ENCODE peak calls at places on chromosomes 2 and 18, in six cellular contexts. S, P, O, W, X and J are unnamed samples.

GRCh38 chr18:22088029-22088428 is 81.4 kb upstream of the GATA6 start:
- DNase-seq in S (no peak), P (no peak), O (no peak), W (no peak), X (no peak), J (no peak)

GRCh38 chr2:21146638-21147037 is 22.9 kb downstream of the TDRD15 start:
- DNase-seq in S (no peak), P (no peak), O (no peak), W (no peak), X (no peak), J (no peak)

GRCh38 chr2:210233487-210233886 is 8.2 kb upstream of the ACADL start:
- DNase-seq in S (no peak), P (no peak), O (no peak), W (no peak), X (peak), J (no peak)

GRCh38 chr18:79405781-79406575 is 10.2 kb downstream of the NFATC1 start:
- DNase-seq in S (no peak), P (no peak), O (no peak), W (no peak), X (peak), J (no peak)

GRCh38 chr2:230989731-230990130 is 6.2 kb upstream of the SPATA3 start:
- DNase-seq in S (no peak), P (no peak), O (no peak), W (no peak), X (no peak), J (no peak)

GRCh38 chr2:121382744-121383143 is 97.7 kb upstream of the TFCP2L1 start:
- DNase-seq in S (no peak), P (peak), O (no peak), W (no peak), X (no peak), J (no peak)

GRCh38 chr18:903703-904102 is 968 bp upstream of the ADCYAP1 start:
- DNase-seq in S (no peak), P (no peak), O (peak), W (peak), X (peak), J (peak)

GRCh38 chr2:171436307-171436706 is 2.3 kb downstream of the DCAF17 start:
- DNase-seq in S (no peak), P (no peak), O (peak), W (peak), X (no peak), J (peak)

GRCh38 chr2:127226520-127227263 is 6.6 kb upstream of the CYP27C1 start:
- DNase-seq in S (peak), P (peak), O (peak), W (peak), X (no peak), J (peak)

GRCh38 chr2:234677758-234678538 is 181.1 kb upstream of the ARL4C start:
- DNase-seq in S (no peak), P (peak), O (no peak), W (peak), X (no peak), J (peak)

GRCh38 chr18:59951591-59951990 is 51.8 kb downstream of the PMAIP1 start:
- DNase-seq in S (no peak), P (no peak), O (no peak), W (no peak), X (no peak), J (no peak)

GRCh38 chr2:236665130-236665529 is 95.5 kb downstream of the ACKR3 start:
- DNase-seq in S (no peak), P (no peak), O (no peak), W (no peak), X (no peak), J (no peak)

GRCh38 chr18:79528846-79529245 is 133.1 kb downstream of the NFATC1 start:
- DNase-seq in S (peak), P (peak), O (peak), W (peak), X (no peak), J (peak)

GRCh38 chr18:49014605-49015267 is 64.0 kb upstream of the SMAD7 start:
- DNase-seq in S (no peak), P (no peak), O (no peak), W (no peak), X (no peak), J (no peak)

GRCh38 chr18:31104444-31104843 is 2.2 kb upstream of the DSC2 start:
- DNase-seq in S (no peak), P (no peak), O (no peak), W (no peak), X (no peak), J (no peak)

GRCh38 chr2:198314559-198315153 is 510.3 kb downstream of the PLCL1 start:
- DNase-seq in S (no peak), P (no peak), O (peak), W (peak), X (no peak), J (peak)

GRCh38 chr2:239879423-239880084 is 145.6 kb downstream of the NDUFA10 start:
- DNase-seq in S (no peak), P (no peak), O (no peak), W (no peak), X (no peak), J (no peak)

GRCh38 chr2:162676515-162676914 is 162.1 kb downstream of the KCNH7 start:
- DNase-seq in S (no peak), P (no peak), O (no peak), W (no peak), X (no peak), J (no peak)

GRCh38 chr2:152466925-152467676 is 132.1 kb downstream of the FMNL2 start:
- DNase-seq in S (no peak), P (no peak), O (no peak), W (peak), X (no peak), J (peak)

GRCh38 chr2:160199683-160200389 is at the start of gene ITGB6:
- DNase-seq in S (no peak), P (no peak), O (no peak), W (no peak), X (no peak), J (no peak)

GRCh38 chr2:132909427-132909826 is 239.4 kb upstream of the LYPD1 start:
- DNase-seq in S (no peak), P (no peak), O (no peak), W (peak), X (no peak), J (peak)

GRCh38 chr2:217360781-217361485 is 501.1 kb upstream of the TNP1 start:
- DNase-seq in S (no peak), P (no peak), O (peak), W (peak), X (no peak), J (peak)

GRCh38 chr18:28831476-28831875 is 654.5 kb upstream of the CDH2 start:
- DNase-seq in S (no peak), P (no peak), O (no peak), W (peak), X (no peak), J (no peak)

GRCh38 chr18:35424356-35424755 is 47.2 kb upstream of the ZNF396 start:
- DNase-seq in S (no peak), P (no peak), O (no peak), W (no peak), X (no peak), J (no peak)

GRCh38 chr2:63581266-63581961 is 6.9 kb downstream of the WDPCP start:
- DNase-seq in S (no peak), P (no peak), O (no peak), W (peak), X (no peak), J (peak)

GRCh38 chr2:194327196-194327888 is 1329.7 kb upstream of the SLC39A10 start:
- DNase-seq in S (no peak), P (no peak), O (no peak), W (no peak), X (peak), J (no peak)

GRCh38 chr2:222504714-222505113 is 80.4 kb downstream of the SGPP2 start:
- DNase-seq in S (no peak), P (no peak), O (no peak), W (no peak), X (no peak), J (no peak)

GRCh38 chr2:221370076-221370941 is 201.8 kb downstream of the EPHA4 start:
- DNase-seq in S (no peak), P (no peak), O (no peak), W (no peak), X (no peak), J (no peak)

GRCh38 chr18:31857516-31858106 is 85.3 kb downstream of the TRAPPC8 start:
- DNase-seq in S (no peak), P (no peak), O (no peak), W (no peak), X (no peak), J (no peak)

GRCh38 chr2:168156661-168157060 is 90.7 kb downstream of the STK39 start:
- DNase-seq in S (peak), P (no peak), O (no peak), W (peak), X (no peak), J (peak)

GRCh38 chr2:146587291-146587713 is 1257.5 kb upstream of the ACVR2A start:
- DNase-seq in S (peak), P (no peak), O (no peak), W (no peak), X (peak), J (no peak)

GRCh38 chr2:20188851-20189250 is 36.1 kb downstream of the SDC1 start:
- DNase-seq in S (no peak), P (no peak), O (no peak), W (no peak), X (peak), J (no peak)

GRCh38 chr2:144660518-144661316 is 140.8 kb upstream of the ZEB2 start:
- DNase-seq in S (no peak), P (no peak), O (no peak), W (no peak), X (no peak), J (no peak)

GRCh38 chr2:71880287-71880686 is 267.4 kb downstream of the CYP26B1 start:
- DNase-seq in S (no peak), P (no peak), O (no peak), W (no peak), X (no peak), J (no peak)

GRCh38 chr2:85216051-85216431 is 82.8 kb downstream of the TCF7L1 start:
- DNase-seq in S (no peak), P (no peak), O (no peak), W (no peak), X (no peak), J (no peak)

GRCh38 chr2:95059656-95060370 is 34.3 kb downstream of the MAL start:
- DNase-seq in S (no peak), P (no peak), O (no peak), W (no peak), X (no peak), J (no peak)

DNA sequence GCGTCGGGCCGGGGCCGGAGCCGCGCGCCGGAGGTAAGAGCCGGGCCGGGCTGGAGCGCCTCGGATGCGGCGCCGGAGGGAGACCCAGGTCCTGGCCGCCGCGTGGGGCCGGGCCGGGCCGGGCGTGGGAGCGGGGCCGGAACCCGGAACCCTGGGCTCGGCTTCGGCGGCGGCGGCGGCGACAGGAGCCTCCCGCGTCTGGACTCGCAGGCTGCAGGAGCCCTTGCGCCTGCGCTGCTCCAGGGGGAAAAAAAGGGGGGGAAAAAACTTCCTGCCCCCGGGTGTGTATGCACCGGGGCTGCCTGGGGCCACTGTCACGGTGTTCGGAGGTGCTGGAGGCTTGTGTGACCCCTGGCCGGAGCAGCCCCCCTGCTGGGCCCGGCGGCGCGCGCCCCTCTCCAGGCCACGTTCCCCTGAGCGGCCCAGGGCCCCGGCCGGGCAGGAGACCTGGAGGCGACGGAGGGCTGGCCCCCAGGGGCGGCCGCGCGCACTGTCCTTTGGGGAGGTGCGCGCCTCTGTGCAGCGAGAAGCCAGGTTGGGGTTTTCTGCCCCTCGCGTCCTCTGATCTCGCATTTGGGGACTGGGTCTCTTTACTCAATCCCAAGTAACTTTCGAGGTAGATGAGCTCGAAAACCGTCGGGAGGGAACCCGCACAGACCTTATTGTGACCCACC is 906 bp downstream of the KLHL29 start:
- DNase-seq in S (no peak), P (peak), O (no peak), W (no peak), X (peak), J (peak)
- H3K4me3 ChIP-seq in S (peak), P (peak), O (peak), W (peak), X (peak), J (peak)

GRCh38 chr2:26345554-26346453 is at the start of gene SELENOI:
- DNase-seq in S (peak), P (peak), O (peak), W (peak), X (peak), J (peak)

GRCh38 chr2:26346454-26347053 is at the start of gene ADGRF3:
- DNase-seq in S (no peak), P (no peak), O (no peak), W (peak), X (peak), J (no peak)

GRCh38 chr2:26345284-26345553 is 724 bp upstream of the SELENOI start:
- DNase-seq in S (no peak), P (no peak), O (no peak), W (no peak), X (no peak), J (no peak)

GRCh38 chr2:26347286-26347865 is 787 bp upstream of the ADGRF3 start:
- DNase-seq in S (no peak), P (no peak), O (no peak), W (peak), X (no peak), J (no peak)

DNA sequence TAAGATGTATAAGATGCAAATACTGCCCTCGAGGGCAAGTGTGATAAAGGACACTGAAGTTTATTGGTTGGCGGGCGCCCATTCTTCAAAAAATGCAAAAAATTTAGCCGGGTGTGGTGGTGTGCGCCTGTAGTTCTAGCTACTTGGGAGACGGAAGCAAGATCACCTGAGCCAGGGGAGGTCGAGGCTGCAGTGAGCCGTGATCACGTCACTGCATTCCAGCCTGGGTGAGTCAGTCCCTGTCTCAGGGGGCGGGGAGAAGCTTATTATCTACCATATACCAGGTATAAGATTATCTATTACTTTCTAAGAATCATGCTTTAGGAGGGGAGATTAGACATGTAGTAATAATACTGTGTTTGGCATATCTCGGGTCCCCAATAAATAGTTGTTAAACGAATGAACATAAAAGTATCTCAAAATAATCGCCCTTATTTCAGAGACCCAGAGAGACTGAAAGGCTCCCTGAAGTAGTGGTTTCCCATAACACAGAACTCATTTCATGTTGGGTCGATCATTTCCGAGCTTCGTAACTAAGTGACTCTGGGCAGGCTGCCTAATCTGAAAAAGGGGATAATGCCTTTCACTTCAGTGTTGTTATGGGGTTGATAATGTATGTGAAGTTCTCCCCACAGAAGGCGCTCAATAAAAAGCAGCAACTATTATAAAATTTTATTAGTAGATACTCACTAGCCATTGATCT is 1.2 kb upstream of the SELENOI start:
- DNase-seq in S (no peak), P (no peak), O (no peak), W (peak), X (no peak), J (peak)
- H3K4me3 ChIP-seq in S (peak), P (peak), O (peak), W (peak), X (peak), J (peak)

DNA sequence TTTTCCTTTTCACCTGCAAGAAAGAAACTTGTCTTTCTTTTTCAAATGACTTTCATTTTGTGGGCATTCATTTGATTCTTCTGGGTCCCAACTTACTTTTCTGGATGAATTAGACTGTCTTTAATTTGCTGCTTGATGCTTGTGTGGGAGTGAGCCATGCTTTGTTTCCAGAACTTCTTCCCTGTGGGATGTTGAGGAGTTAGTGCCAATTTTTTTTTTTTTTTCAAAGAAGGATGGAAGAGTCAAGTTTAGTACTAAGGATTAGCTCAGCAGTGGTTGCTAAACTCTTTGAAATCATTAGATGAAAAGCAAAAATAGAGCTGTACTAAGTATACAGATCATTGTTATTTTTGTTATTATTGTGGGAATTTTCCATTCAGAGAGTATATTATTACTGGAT is 17.2 kb upstream of the KCTD1 start:
- DNase-seq in S (no peak), P (no peak), O (no peak), W (no peak), X (no peak), J (peak)
- H3K4me3 ChIP-seq in S (no peak), P (no peak), O (no peak), W (no peak), X (no peak), J (no peak)

DNA sequence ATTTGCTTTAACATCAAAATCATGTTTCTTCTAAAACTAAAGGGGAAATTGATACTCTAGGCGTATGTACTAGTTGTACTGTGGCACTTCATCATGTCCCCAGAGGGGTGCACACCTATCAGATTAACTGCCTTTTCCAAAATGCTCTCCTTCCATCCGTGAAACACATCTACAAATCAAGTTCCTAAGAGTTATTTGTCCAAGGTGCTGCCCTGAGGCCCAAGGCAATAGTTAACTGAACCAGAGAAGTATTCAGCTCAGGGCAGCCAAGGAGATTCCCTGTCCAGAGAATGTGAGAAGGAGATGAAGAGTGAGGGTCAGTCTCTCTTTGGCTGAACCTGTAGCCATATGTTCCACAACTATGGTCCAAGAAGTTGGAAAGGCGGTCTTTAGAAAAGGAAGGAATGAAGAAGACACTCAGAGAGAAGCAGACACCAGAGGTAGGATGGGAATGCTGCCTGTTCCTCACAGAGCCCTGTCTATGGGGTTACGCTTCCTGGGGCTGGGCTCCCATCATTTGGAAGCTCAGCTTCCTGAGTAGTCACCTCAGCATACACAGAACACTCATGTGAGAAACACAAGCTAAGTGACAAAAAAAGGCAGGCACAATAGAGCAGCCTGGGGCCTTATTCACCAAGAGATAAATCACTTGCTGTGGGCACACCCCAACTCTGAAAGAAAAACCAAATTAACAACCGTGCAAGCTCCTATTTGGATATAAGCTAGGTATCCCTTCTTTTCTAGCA is 55.6 kb downstream of the ANKRD44 start:
- DNase-seq in S (no peak), P (no peak), O (no peak), W (no peak), X (no peak), J (no peak)
- H3K4me3 ChIP-seq in S (no peak), P (no peak), O (no peak), W (no peak), X (no peak), J (no peak)

DNA sequence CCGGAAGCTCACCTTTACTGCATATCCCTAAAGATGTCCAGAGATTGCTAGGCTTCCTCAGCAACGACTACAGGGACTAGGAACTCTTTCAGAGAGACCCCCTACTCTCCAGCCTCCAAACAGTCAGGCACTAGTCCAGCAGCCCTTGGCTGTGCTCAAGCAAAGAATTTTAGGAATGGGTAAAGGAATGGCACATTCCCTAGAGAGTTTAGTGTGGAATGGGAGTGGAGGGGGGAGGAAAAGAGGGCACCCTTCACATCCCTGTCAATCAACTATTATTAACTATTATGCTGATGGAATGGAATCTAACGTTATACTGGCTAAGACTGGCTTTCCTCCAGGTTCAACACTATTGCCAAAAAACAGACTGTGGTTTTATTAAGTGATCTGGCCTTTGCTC is 64.8 kb downstream of the IKZF2 start:
- DNase-seq in S (no peak), P (no peak), O (no peak), W (peak), X (no peak), J (peak)
- H3K4me3 ChIP-seq in S (no peak), P (no peak), O (no peak), W (no peak), X (no peak), J (no peak)

GRCh38 chr2:232634319-232635150 is 1.1 kb downstream of the EFHD1 start:
- DNase-seq in S (no peak), P (no peak), O (no peak), W (no peak), X (no peak), J (no peak)
- H3K4me3 ChIP-seq in S (no peak), P (peak), O (no peak), W (no peak), X (peak), J (no peak)